ENCODE peak calls at places on chromosome 14, in seven cellular contexts. Q is small intestine, P is breast epithelium, J is aorta, S is AG10803, H is A549, Y is HFF-Myc. K is an unnamed sample.

GRCh38 chr14:99262977-99263448 is 9.0 kb downstream of the BCL11B start:
- DNase-seq in J (no peak), H (no peak), Y (no peak), Q (no peak), P (no peak), S (no peak), K (no peak)

GRCh38 chr14:35525695-35526094 is 8.3 kb upstream of the INSM2 start:
- DNase-seq in J (no peak), S (no peak), Y (no peak), H (no peak), P (no peak), Q (no peak), K (no peak)

GRCh38 chr14:47392351-47392750 is 283.1 kb downstream of the MDGA2 start:
- DNase-seq in S (no peak), Q (no peak), J (no peak), P (no peak), H (no peak), Y (no peak), K (no peak)

GRCh38 chr14:52351191-52351560 is 37.1 kb downstream of the PTGER2 start:
- DNase-seq in S (peak), Y (no peak), Q (no peak), P (no peak), H (no peak), J (no peak), K (no peak)

GRCh38 chr14:104292084-104292970 is 153.9 kb downstream of the KIF26A start:
- DNase-seq in H (no peak), P (no peak), Y (no peak), Q (no peak), S (no peak), J (peak), K (no peak)

GRCh38 chr14:99252443-99252939 is 19.5 kb downstream of the BCL11B start:
- DNase-seq in Y (no peak), J (no peak), P (no peak), H (no peak), S (no peak), Q (no peak), K (no peak)

GRCh38 chr14:51638071-51638944 is 13.4 kb upstream of the FRMD6 start:
- DNase-seq in S (peak), J (peak), Y (no peak), H (peak), P (peak), Q (no peak), K (no peak)

GRCh38 chr14:51453869-51454268 is 197.8 kb upstream of the FRMD6 start:
- DNase-seq in J (no peak), S (no peak), Y (no peak), Q (no peak), H (no peak), P (no peak), K (no peak)

GRCh38 chr14:104132981-104133380 is 5.4 kb upstream of the KIF26A start:
- DNase-seq in H (no peak), Q (no peak), Y (no peak), P (no peak), J (peak), S (no peak), K (no peak)

GRCh38 chr14:21505009-21505553 is 6.1 kb downstream of the METTL3 start:
- DNase-seq in S (no peak), J (no peak), P (no peak), H (no peak), Q (no peak), Y (no peak), K (no peak)

GRCh38 chr14:34632451-34632850 is 2.5 kb upstream of the SNX6 start:
- DNase-seq in J (no peak), P (no peak), H (no peak), Q (peak), S (no peak), Y (no peak), K (no peak)

GRCh38 chr14:92323031-92323915 is at the start of gene SLC24A4:
- DNase-seq in Q (no peak), H (peak), J (no peak), S (no peak), Y (no peak), P (no peak), K (no peak)

GRCh38 chr14:85572845-85573244 is 42.9 kb downstream of the FLRT2 start:
- DNase-seq in H (peak), J (no peak), Y (peak), Q (no peak), S (peak), P (no peak), K (no peak)

DNA sequence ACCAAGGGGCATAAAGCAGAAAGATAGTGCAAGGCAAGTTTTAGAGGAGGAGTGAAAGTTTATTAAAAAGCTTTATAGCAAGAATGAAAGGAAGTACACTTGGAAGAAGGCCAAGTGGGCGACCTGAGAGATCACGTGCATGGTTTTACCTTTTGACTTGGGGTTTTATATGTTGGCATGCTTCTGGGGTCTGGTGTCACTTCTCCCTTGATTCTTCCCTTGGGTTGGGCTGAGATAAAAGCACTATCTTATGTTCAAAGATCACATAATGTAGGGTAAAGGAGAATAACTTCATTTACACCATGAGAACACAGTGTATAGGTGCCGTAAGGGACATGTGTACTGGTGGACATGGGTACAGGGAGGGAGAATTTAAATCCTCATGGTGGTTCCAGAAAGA is 17.7 kb upstream of the TMEM30B start:
- DNase-seq in P (no peak), J (no peak), Q (peak), H (no peak), S (no peak), Y (no peak), K (no peak)
- H3K4me3 ChIP-seq in P (no peak), J (no peak), Q (no peak), H (no peak), S (no peak), Y (no peak), K (no peak)

DNA sequence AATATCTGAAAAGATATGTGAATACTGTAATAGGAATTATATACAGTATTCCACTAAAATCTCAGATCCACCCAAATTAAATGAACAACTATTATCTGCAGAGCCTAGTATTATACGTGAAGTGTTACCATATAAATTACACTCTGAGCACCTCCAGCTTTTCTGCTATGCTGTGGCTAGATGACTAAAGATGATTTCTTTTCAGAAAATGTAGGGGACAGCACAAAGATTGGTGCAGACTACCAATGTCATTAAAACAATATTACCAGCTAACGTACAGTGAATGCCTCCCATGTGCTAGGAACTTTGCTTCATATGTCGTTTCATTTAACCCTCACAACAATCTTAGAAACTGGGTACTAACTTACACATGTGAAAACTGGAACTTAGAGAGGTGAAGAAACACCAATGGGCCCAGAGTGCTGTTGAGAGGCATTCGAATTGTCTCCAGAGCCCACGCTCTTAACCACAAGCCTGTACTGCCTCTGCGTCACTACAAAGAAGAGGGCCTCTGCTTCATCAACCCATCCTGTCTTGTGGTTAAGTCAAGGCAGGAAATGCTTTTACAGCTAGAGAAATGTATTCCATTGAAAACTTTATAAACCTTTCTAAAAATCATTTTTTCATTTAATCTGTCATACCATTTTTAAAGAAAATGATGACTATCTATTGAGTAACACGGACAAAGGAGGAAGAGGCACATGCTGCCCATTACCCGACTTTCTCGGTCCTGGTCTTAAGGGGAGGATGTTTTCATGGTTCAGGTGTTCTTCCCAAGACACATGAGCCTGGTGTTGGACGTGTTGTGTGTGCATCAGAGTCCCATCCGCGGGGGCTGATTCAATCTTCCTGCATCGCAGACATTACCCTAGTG is 1.3 kb downstream of the GPR65 start:
- DNase-seq in P (no peak), S (peak), Y (no peak), Q (peak), J (peak), H (no peak), K (no peak)
- H3K4me3 ChIP-seq in P (no peak), S (no peak), Y (no peak), Q (peak), J (no peak), H (no peak), K (no peak)

DNA sequence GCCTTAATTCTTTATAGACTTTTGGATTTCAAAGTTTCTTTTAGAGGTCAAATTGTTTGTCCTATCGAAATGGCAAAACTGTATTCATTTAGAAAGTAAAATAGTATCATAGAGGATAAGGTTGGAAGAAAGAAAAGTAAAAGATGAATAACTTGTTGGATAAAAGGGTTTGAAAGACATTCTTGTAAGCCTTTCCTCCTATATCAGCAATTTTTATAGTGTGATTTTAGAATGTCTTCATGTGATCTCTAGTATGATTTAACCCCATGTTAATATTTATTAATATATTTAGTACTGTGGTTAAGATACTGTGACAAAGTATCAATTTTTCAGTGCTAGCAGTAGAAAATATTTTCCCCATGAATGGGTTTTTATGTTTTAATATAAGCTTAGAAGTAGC is 4.5 kb downstream of the ARF6 start:
- DNase-seq in S (no peak), Q (no peak), P (no peak), Y (no peak), H (no peak), J (no peak), K (no peak)
- H3K4me3 ChIP-seq in S (no peak), Q (no peak), P (no peak), Y (peak), H (peak), J (no peak), K (no peak)

GRCh38 chr14:90815567-90815816 is 738 bp downstream of the TTC7B start:
- DNase-seq in H (no peak), J (no peak), S (no peak), P (no peak), Q (no peak), Y (no peak), K (no peak)

GRCh38 chr14:90816686-90817436 is 631 bp upstream of the TTC7B start:
- DNase-seq in H (no peak), P (no peak), J (no peak), Y (no peak), Q (no peak), S (no peak), K (no peak)

GRCh38 chr14:90815817-90816662 is at the start of gene TTC7B:
- DNase-seq in P (no peak), H (peak), Q (no peak), Y (no peak), J (no peak), S (peak), K (no peak)

GRCh38 chr14:90812109-90812508 is 4.1 kb downstream of the TTC7B start:
- DNase-seq in Y (no peak), J (no peak), Q (no peak), P (no peak), H (no peak), S (no peak), K (no peak)

GRCh38 chr14:90814806-90815566 is 1.2 kb downstream of the TTC7B start:
- DNase-seq in J (no peak), H (no peak), S (no peak), P (no peak), Y (no peak), Q (no peak), K (no peak)
- H3K4me3 ChIP-seq in J (peak), H (peak), S (peak), P (peak), Y (peak), Q (no peak), K (peak)

GRCh38 chr14:73744175-73744867 is 30.1 kb upstream of the PNMA1 start:
- DNase-seq in S (no peak), Q (peak), Y (no peak), J (no peak), P (no peak), H (no peak), K (no peak)
- H3K4me3 ChIP-seq in S (no peak), Q (no peak), Y (no peak), J (no peak), P (no peak), H (no peak), K (no peak)

GRCh38 chr14:56810341-56810740 is at the start of gene OTX2:
- DNase-seq in Q (no peak), Y (no peak), S (no peak), H (no peak), P (no peak), J (no peak), K (no peak)

GRCh38 chr14:56808314-56809201 is 1.7 kb downstream of the OTX2 start:
- DNase-seq in Q (no peak), S (no peak), Y (no peak), P (no peak), J (no peak), H (no peak), K (no peak)

GRCh38 chr14:56810850-56811595 is 744 bp upstream of the OTX2 start:
- DNase-seq in Y (no peak), S (no peak), Q (no peak), H (no peak), J (no peak), P (no peak), K (no peak)

GRCh38 chr14:56807586-56808168 is 2.6 kb downstream of the OTX2 start:
- DNase-seq in S (no peak), H (no peak), Q (no peak), J (no peak), P (no peak), Y (no peak), K (no peak)

GRCh38 chr14:56809262-56810215 is 740 bp downstream of the OTX2 start:
- DNase-seq in Q (no peak), S (no peak), P (no peak), H (no peak), Y (no peak), J (no peak), K (no peak)
- H3K4me3 ChIP-seq in Q (no peak), S (no peak), P (no peak), H (no peak), Y (no peak), J (no peak), K (no peak)

GRCh38 chr14:32603992-32604391 is 274.9 kb downstream of the AKAP6 start:
- DNase-seq in J (no peak), S (no peak), Q (no peak), H (no peak), P (no peak), Y (no peak), K (no peak)
- H3K4me3 ChIP-seq in J (no peak), S (no peak), Q (no peak), H (no peak), P (no peak), Y (no peak), K (no peak)

GRCh38 chr14:105475269-105475915 is 771 bp downstream of the CRIP2 start:
- DNase-seq in H (no peak), Q (no peak), Y (no peak), P (peak), J (peak), S (no peak), K (no peak)

GRCh38 chr14:105473677-105474477 is 744 bp upstream of the CRIP2 start:
- DNase-seq in S (peak), P (peak), Y (peak), H (peak), Q (peak), J (peak), K (no peak)

GRCh38 chr14:105473033-105473676 is 1.5 kb upstream of the CRIP2 start:
- DNase-seq in S (no peak), Y (no peak), Q (no peak), P (peak), H (no peak), J (peak), K (no peak)

GRCh38 chr14:105475916-105476845 is 1.6 kb downstream of the CRIP2 start:
- DNase-seq in H (no peak), P (no peak), J (peak), S (peak), Y (no peak), Q (no peak), K (no peak)

GRCh38 chr14:105474478-105475268 is at the start of gene CRIP2:
- DNase-seq in P (no peak), J (peak), H (peak), Q (no peak), Y (no peak), S (peak), K (no peak)
- H3K4me3 ChIP-seq in P (peak), J (peak), H (peak), Q (peak), Y (peak), S (peak), K (peak)

GRCh38 chr14:31945701-31946100 is 131.4 kb upstream of the ARHGAP5 start:
- DNase-seq in Q (peak), J (no peak), S (no peak), Y (no peak), P (no peak), H (no peak), K (no peak)
- H3K4me3 ChIP-seq in Q (no peak), J (no peak), S (no peak), Y (no peak), P (no peak), H (no peak), K (no peak)

GRCh38 chr14:75273272-75274044 is 5.2 kb upstream of the FOS start:
- DNase-seq in Y (no peak), J (no peak), P (peak), S (peak), Q (no peak), H (no peak), K (no peak)
- H3K4me3 ChIP-seq in Y (no peak), J (no peak), P (no peak), S (no peak), Q (no peak), H (no peak), K (no peak)